ENCODE peak calls at places on chromosome 14, in eight cellular contexts. K is suprapubic skin; J is CD4-positive, alpha-beta T cell; F is stimulated activated CD4-positive, alpha-beta T cell treated with anti-CD3 and anti-CD28 coated beads, Interleukin-15, amount 100 ng/mL, for 24 hours; C is fibroblast of pulmonary artery; X is choroid plexus epithelial cell; S is progenitor cell of endocrine pancreas; M is RWPE1. I is an unnamed sample.

GRCh38 chr14:75401356-75401755 is 26.5 kb upstream of the JDP2 start:
- DNase-seq in K (peak), J (no peak), F (no peak), C (peak), X (peak), S (no peak), M (no peak), I (peak)

GRCh38 chr14:89630096-89630829 is 213.2 kb upstream of the FOXN3 start:
- DNase-seq in K (no peak), J (no peak), F (no peak), C (no peak), X (no peak), S (no peak), M (no peak), I (no peak)

GRCh38 chr14:54362089-54362504 is 34.7 kb upstream of the CDKN3 start:
- DNase-seq in K (no peak), J (no peak), F (no peak), C (no peak), X (no peak), S (no peak), M (no peak), I (no peak)

GRCh38 chr14:54136894-54137665 is 180.5 kb upstream of the BMP4 start:
- DNase-seq in K (no peak), J (no peak), F (no peak), C (no peak), X (no peak), S (no peak), M (no peak), I (no peak)

GRCh38 chr14:55874785-55875184 is 243.4 kb upstream of the PELI2 start:
- DNase-seq in K (no peak), J (no peak), F (no peak), C (no peak), X (no peak), S (no peak), M (no peak), I (no peak)

GRCh38 chr14:95547272-95547625 is 12.4 kb downstream of the GLRX5 start:
- DNase-seq in K (no peak), J (no peak), F (no peak), C (no peak), X (no peak), S (no peak), M (no peak), I (no peak)

GRCh38 chr14:56244138-56244789 is 126.1 kb downstream of the PELI2 start:
- DNase-seq in K (no peak), J (no peak), F (no peak), C (peak), X (peak), S (no peak), M (no peak), I (peak)

GRCh38 chr14:36938678-36939077 is 233.7 kb downstream of the SLC25A21 start:
- DNase-seq in K (no peak), J (no peak), F (no peak), C (no peak), X (no peak), S (no peak), M (no peak), I (no peak)

GRCh38 chr14:82341386-82341785 is 807.7 kb upstream of the SEL1L start:
- DNase-seq in K (no peak), J (no peak), F (no peak), C (no peak), X (no peak), S (no peak), M (no peak), I (no peak)

GRCh38 chr14:102796661-102797190 is 19.5 kb downstream of the TRAF3 start:
- DNase-seq in K (no peak), J (no peak), F (no peak), C (no peak), X (no peak), S (no peak), M (no peak), I (no peak)

GRCh38 chr14:54839681-54840080 is 62.9 kb downstream of the GCH1 start:
- DNase-seq in K (no peak), J (no peak), F (no peak), C (peak), X (peak), S (no peak), M (no peak), I (no peak)

GRCh38 chr14:60815371-60815770 is 80.8 kb downstream of the MNAT1 start:
- DNase-seq in K (no peak), J (no peak), F (no peak), C (no peak), X (no peak), S (no peak), M (no peak), I (no peak)

GRCh38 chr14:63200767-63201166 is 3.5 kb upstream of the RHOJ start:
- DNase-seq in K (no peak), J (no peak), F (no peak), C (no peak), X (no peak), S (no peak), M (peak), I (no peak)

GRCh38 chr14:72726444-72726843 is 167.5 kb downstream of the DPF3 start:
- DNase-seq in K (no peak), J (no peak), F (no peak), C (peak), X (peak), S (no peak), M (no peak), I (no peak)

GRCh38 chr14:76922599-76922998 is 96.4 kb downstream of the LRRC74A start:
- DNase-seq in K (no peak), J (no peak), F (no peak), C (peak), X (no peak), S (no peak), M (no peak), I (no peak)

GRCh38 chr14:96095058-96095457 is 55.9 kb downstream of the C14orf132 start:
- DNase-seq in K (no peak), J (no peak), F (no peak), C (no peak), X (no peak), S (no peak), M (no peak), I (no peak)

GRCh38 chr14:58776516-58776915 is 138.8 kb downstream of the DACT1 start:
- DNase-seq in K (no peak), J (no peak), F (no peak), C (no peak), X (peak), S (no peak), M (no peak), I (no peak)

GRCh38 chr14:70005281-70005805 is 126.1 kb downstream of the SMOC1 start:
- DNase-seq in K (no peak), J (no peak), F (no peak), C (no peak), X (no peak), S (no peak), M (no peak), I (no peak)

GRCh38 chr14:90674043-90674670 is 142.1 kb downstream of the TTC7B start:
- DNase-seq in K (no peak), J (no peak), F (no peak), C (no peak), X (no peak), S (no peak), M (no peak), I (no peak)

GRCh38 chr14:104392001-104392395 is 187.6 kb upstream of the C14orf180 start:
- DNase-seq in K (peak), J (peak), F (no peak), C (no peak), X (no peak), S (no peak), M (no peak), I (no peak)

GRCh38 chr14:70514168-70515069 is 20.4 kb downstream of the ADAM20 start:
- DNase-seq in K (no peak), J (no peak), F (no peak), C (no peak), X (no peak), S (no peak), M (no peak), I (no peak)

GRCh38 chr14:61346793-61347192 is 25.4 kb downstream of the PRKCH start:
- DNase-seq in K (no peak), J (no peak), F (no peak), C (peak), X (no peak), S (no peak), M (no peak), I (no peak)

GRCh38 chr14:101178184-101179072 is 274.9 kb upstream of the RTL1 start:
- DNase-seq in K (no peak), J (no peak), F (no peak), C (no peak), X (no peak), S (no peak), M (no peak), I (no peak)

GRCh38 chr14:64855732-64856527 is 23.8 kb downstream of the SPTB start:
- DNase-seq in K (no peak), J (no peak), F (no peak), C (no peak), X (no peak), S (no peak), M (no peak), I (no peak)

GRCh38 chr14:72700338-72701231 is 193.3 kb downstream of the DPF3 start:
- DNase-seq in K (no peak), J (no peak), F (no peak), C (no peak), X (no peak), S (no peak), M (no peak), I (no peak)

GRCh38 chr14:80768646-80769045 is 172.9 kb downstream of the CEP128 start:
- DNase-seq in K (no peak), J (no peak), F (no peak), C (no peak), X (no peak), S (no peak), M (no peak), I (no peak)

GRCh38 chr14:53542692-53543091 is 389.6 kb upstream of the DDHD1 start:
- DNase-seq in K (no peak), J (no peak), F (no peak), C (peak), X (peak), S (no peak), M (no peak), I (no peak)

I was measured in stromal cell of bone marrow.